ENCODE peak calls at places on chromosomes 3 and 15, in eight cellular contexts. One of them, this sample, is unnamed. For H3K36me3, the result is how much of the 10 kb centered on the place peaks cover.

GRCh38 chr15:53477981-53478766 is 281.3 kb downstream of the WDR72 start:
- DNase-seq in right lobe of liver: no peak
- DNase-seq in fibroblast of lung: no peak
- DNase-seq in uterus: no peak
- DNase-seq in HCT116: no peak
- DNase-seq in cardiac muscle cell: no peak
- DNase-seq in left ventricle myocardium inferior: no peak
- DNase-seq in upper lobe of right lung: no peak
- DNase-seq in this sample: no peak

GRCh38 chr15:32790352-32790999 is 72.7 kb downstream of the GREM1 start:
- DNase-seq in right lobe of liver: no peak
- DNase-seq in fibroblast of lung: peak
- DNase-seq in uterus: no peak
- DNase-seq in HCT116: no peak
- DNase-seq in cardiac muscle cell: no peak
- DNase-seq in left ventricle myocardium inferior: no peak
- DNase-seq in upper lobe of right lung: no peak
- DNase-seq in this sample: no peak

GRCh38 chr3:137020315-137020714 is 62.5 kb downstream of the IL20RB start:
- DNase-seq in right lobe of liver: peak
- DNase-seq in fibroblast of lung: no peak
- DNase-seq in uterus: no peak
- DNase-seq in HCT116: no peak
- DNase-seq in cardiac muscle cell: no peak
- DNase-seq in left ventricle myocardium inferior: no peak
- DNase-seq in upper lobe of right lung: no peak
- DNase-seq in this sample: no peak

GRCh38 chr15:36407647-36408046 is 171.8 kb upstream of the CDIN1 start:
- DNase-seq in right lobe of liver: no peak
- DNase-seq in fibroblast of lung: peak
- DNase-seq in uterus: no peak
- DNase-seq in HCT116: no peak
- DNase-seq in cardiac muscle cell: peak
- DNase-seq in left ventricle myocardium inferior: no peak
- DNase-seq in upper lobe of right lung: no peak
- DNase-seq in this sample: peak

GRCh38 chr15:57320543-57321220 is 55.6 kb upstream of the CGNL1 start:
- DNase-seq in right lobe of liver: peak
- DNase-seq in fibroblast of lung: peak
- DNase-seq in uterus: no peak
- DNase-seq in HCT116: no peak
- DNase-seq in cardiac muscle cell: peak
- DNase-seq in left ventricle myocardium inferior: no peak
- DNase-seq in upper lobe of right lung: no peak
- DNase-seq in this sample: peak

GRCh38 chr3:69122398-69122797 is at the start of gene LMOD3:
- DNase-seq in right lobe of liver: no peak
- DNase-seq in fibroblast of lung: no peak
- DNase-seq in uterus: no peak
- DNase-seq in HCT116: no peak
- DNase-seq in cardiac muscle cell: no peak
- DNase-seq in left ventricle myocardium inferior: no peak
- DNase-seq in upper lobe of right lung: no peak
- DNase-seq in this sample: no peak

GRCh38 chr15:67941643-67942315 is 101.9 kb upstream of the RNU6-1 start:
- DNase-seq in right lobe of liver: no peak
- DNase-seq in fibroblast of lung: peak
- DNase-seq in uterus: no peak
- DNase-seq in HCT116: no peak
- DNase-seq in cardiac muscle cell: peak
- DNase-seq in left ventricle myocardium inferior: no peak
- DNase-seq in upper lobe of right lung: no peak
- DNase-seq in this sample: no peak

GRCh38 chr15:55334997-55335396 is 16.0 kb downstream of the PIGB start:
- DNase-seq in right lobe of liver: no peak
- DNase-seq in fibroblast of lung: peak
- DNase-seq in uterus: no peak
- DNase-seq in HCT116: no peak
- DNase-seq in cardiac muscle cell: peak
- DNase-seq in left ventricle myocardium inferior: no peak
- DNase-seq in upper lobe of right lung: no peak
- DNase-seq in this sample: no peak

GRCh38 chr3:149480326-149481017 is 6.0 kb downstream of the TM4SF4 start:
- DNase-seq in right lobe of liver: peak
- DNase-seq in fibroblast of lung: peak
- DNase-seq in uterus: peak
- DNase-seq in HCT116: peak
- DNase-seq in cardiac muscle cell: peak
- DNase-seq in left ventricle myocardium inferior: peak
- DNase-seq in upper lobe of right lung: peak
- DNase-seq in this sample: peak

GRCh38 chr3:183224581-183224980 is 28.5 kb upstream of the B3GNT5 start:
- DNase-seq in right lobe of liver: no peak
- DNase-seq in fibroblast of lung: no peak
- DNase-seq in uterus: no peak
- DNase-seq in HCT116: no peak
- DNase-seq in cardiac muscle cell: no peak
- DNase-seq in left ventricle myocardium inferior: no peak
- DNase-seq in upper lobe of right lung: no peak
- DNase-seq in this sample: no peak

GRCh38 chr15:74988007-74988800 is 7.2 kb upstream of the SCAMP5 start:
- DNase-seq in right lobe of liver: no peak
- DNase-seq in fibroblast of lung: peak
- DNase-seq in uterus: no peak
- DNase-seq in HCT116: peak
- DNase-seq in cardiac muscle cell: peak
- DNase-seq in left ventricle myocardium inferior: no peak
- DNase-seq in upper lobe of right lung: no peak
- DNase-seq in this sample: peak

GRCh38 chr3:46442591-46443530 is 21.8 kb downstream of the LTF start:
- DNase-seq in right lobe of liver: no peak
- DNase-seq in fibroblast of lung: peak
- DNase-seq in uterus: peak
- DNase-seq in HCT116: no peak
- DNase-seq in cardiac muscle cell: no peak
- DNase-seq in left ventricle myocardium inferior: no peak
- DNase-seq in upper lobe of right lung: no peak
- DNase-seq in this sample: no peak

GRCh38 chr3:140216249-140216648 is 281.3 kb downstream of the CLSTN2 start:
- DNase-seq in right lobe of liver: no peak
- DNase-seq in fibroblast of lung: no peak
- DNase-seq in uterus: no peak
- DNase-seq in HCT116: no peak
- DNase-seq in cardiac muscle cell: no peak
- DNase-seq in left ventricle myocardium inferior: no peak
- DNase-seq in upper lobe of right lung: no peak
- DNase-seq in this sample: peak

GRCh38 chr3:138434875-138435772 is 708 bp downstream of the ESYT3 start:
- DNase-seq in right lobe of liver: no peak
- DNase-seq in fibroblast of lung: peak
- DNase-seq in uterus: no peak
- DNase-seq in HCT116: no peak
- DNase-seq in cardiac muscle cell: peak
- DNase-seq in left ventricle myocardium inferior: no peak
- DNase-seq in upper lobe of right lung: peak
- DNase-seq in this sample: no peak

GRCh38 chr15:62569460-62570404 is 404.6 kb upstream of the C2CD4B start:
- DNase-seq in right lobe of liver: peak
- DNase-seq in fibroblast of lung: peak
- DNase-seq in uterus: no peak
- DNase-seq in HCT116: no peak
- DNase-seq in cardiac muscle cell: peak
- DNase-seq in left ventricle myocardium inferior: peak
- DNase-seq in upper lobe of right lung: peak
- DNase-seq in this sample: no peak

GRCh38 chr15:95520511-95520910 is 810.0 kb upstream of the NR2F2 start:
- DNase-seq in right lobe of liver: no peak
- DNase-seq in fibroblast of lung: peak
- DNase-seq in uterus: no peak
- DNase-seq in HCT116: no peak
- DNase-seq in cardiac muscle cell: no peak
- DNase-seq in left ventricle myocardium inferior: no peak
- DNase-seq in upper lobe of right lung: no peak
- DNase-seq in this sample: peak

GRCh38 chr3:71987828-71988227 is 202.9 kb upstream of the PROK2 start:
- DNase-seq in right lobe of liver: no peak
- DNase-seq in fibroblast of lung: peak
- DNase-seq in uterus: peak
- DNase-seq in HCT116: no peak
- DNase-seq in cardiac muscle cell: no peak
- DNase-seq in left ventricle myocardium inferior: no peak
- DNase-seq in upper lobe of right lung: no peak
- DNase-seq in this sample: peak

DNA sequence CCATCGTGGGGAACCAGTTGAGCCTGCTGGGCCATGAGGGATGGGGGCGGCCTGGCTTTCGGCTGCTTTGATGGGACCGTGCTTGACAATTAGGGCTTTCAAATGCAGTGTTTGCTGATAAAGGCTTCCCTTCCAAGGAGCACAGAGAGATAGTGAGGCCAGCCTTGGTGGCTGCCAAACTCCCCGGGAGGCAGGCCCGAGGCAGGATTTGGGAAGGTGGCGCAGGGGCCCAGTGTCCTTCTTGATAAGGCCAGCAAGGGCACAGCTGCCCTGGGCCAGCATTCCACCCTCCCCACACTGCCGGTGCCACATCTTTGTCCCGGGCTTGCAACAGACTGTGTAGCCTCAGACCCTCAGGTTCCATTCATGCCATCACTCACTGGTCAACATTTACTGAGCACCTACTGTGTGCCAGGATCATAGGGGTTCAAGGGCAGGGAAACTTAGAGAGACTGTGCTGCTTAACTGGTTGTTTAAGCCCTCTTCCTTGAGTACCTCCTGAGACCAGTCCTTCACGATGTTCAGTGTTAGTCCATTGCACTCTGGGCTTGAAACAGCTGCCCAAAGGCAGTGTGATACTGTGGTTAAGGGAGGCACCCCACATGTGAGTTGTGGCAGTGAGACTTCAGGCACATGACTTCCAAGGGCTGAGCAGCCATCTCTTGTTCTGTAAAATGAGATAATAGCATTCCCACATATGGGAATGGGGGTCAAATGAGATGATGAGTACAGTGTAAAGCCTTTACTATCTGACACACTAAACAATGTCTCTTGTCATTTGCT is 75.3 kb downstream of the LINGO1 start:
- DNase-seq in right lobe of liver: no peak
- DNase-seq in fibroblast of lung: no peak
- DNase-seq in uterus: no peak
- DNase-seq in HCT116: no peak
- DNase-seq in cardiac muscle cell: no peak
- DNase-seq in left ventricle myocardium inferior: peak
- DNase-seq in upper lobe of right lung: no peak
- DNase-seq in this sample: no peak
- H3K27ac ChIP-seq in right lobe of liver: no peak
- H3K27ac ChIP-seq in fibroblast of lung: no peak
- H3K27ac ChIP-seq in uterus: no peak
- H3K27ac ChIP-seq in HCT116: no peak
- H3K27ac ChIP-seq in cardiac muscle cell: peak
- H3K27ac ChIP-seq in left ventricle myocardium inferior: no peak
- H3K27ac ChIP-seq in upper lobe of right lung: no peak
- H3K27ac ChIP-seq in this sample: no peak

DNA sequence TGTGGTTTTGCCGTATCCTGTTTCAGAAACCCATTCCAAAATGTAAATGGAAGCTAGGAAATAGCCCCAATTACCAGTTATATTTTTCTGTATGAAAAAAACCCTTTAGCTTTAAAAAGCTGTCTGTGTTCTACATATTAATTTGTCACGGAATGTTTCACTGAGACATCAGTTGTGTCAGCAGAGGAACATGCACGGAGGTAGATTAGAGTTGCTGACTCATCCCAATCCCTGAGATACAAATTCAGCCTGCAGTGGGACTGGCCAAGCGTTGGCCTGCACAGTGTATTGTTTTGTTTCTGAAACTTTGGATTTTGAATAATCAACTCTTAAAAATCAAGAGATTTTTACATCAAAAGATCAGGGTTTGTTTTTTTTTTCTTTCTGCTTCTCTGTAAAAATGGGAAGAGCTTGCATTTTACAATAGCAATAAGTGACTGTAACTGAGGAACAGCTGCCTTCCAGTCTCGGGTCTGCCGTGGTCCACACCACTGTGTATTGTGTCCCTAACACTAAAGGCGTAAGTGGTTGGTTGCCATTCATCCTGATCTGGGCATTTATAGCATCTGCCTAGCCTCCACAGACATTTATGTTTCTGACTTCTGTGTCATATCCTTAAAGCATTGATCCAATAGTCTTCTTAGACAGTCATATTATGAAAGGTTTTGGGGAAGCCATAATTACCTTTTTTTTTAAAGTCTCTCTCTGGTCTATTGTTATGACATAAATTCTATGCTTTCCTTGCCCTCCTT is 218.1 kb downstream of the ADAMTSL3 start:
- DNase-seq in right lobe of liver: no peak
- DNase-seq in fibroblast of lung: peak
- DNase-seq in uterus: no peak
- DNase-seq in HCT116: no peak
- DNase-seq in cardiac muscle cell: peak
- DNase-seq in left ventricle myocardium inferior: no peak
- DNase-seq in upper lobe of right lung: no peak
- DNase-seq in this sample: peak
- TF ChIP-seq CTCF in right lobe of liver: no peak
- TF ChIP-seq CTCF in fibroblast of lung: no peak
- TF ChIP-seq CTCF in uterus: no peak
- TF ChIP-seq CTCF in HCT116: no peak
- TF ChIP-seq CTCF in cardiac muscle cell: no peak
- TF ChIP-seq CTCF in left ventricle myocardium inferior: no peak
- TF ChIP-seq CTCF in upper lobe of right lung: no peak
- TF ChIP-seq CTCF in this sample: no peak

DNA sequence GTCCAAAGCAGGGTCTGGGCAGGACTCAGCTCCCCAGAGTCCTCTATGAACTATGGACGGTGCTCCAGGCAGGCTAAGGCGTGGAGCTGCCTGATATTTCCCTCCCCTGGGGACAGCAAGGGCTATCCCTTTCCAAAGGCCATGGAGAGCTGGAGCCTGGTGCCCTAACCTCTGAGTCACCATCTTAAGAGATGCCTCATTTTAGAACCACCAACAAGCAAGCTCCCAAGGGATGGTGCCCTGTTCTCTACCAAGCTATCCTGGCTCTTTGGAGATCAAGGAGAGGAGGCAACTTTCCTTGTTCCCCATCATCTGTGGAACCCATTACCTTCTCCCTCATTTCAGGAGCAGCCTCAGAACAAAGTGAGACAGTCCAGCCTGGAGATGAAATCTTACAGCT is 15.7 kb downstream of the STARD5 start:
- DNase-seq in right lobe of liver: no peak
- DNase-seq in fibroblast of lung: no peak
- DNase-seq in uterus: no peak
- DNase-seq in HCT116: no peak
- DNase-seq in cardiac muscle cell: no peak
- DNase-seq in left ventricle myocardium inferior: no peak
- DNase-seq in upper lobe of right lung: no peak
- DNase-seq in this sample: no peak
- H3K36me3 ChIP-seq in right lobe of liver: under half
- H3K36me3 ChIP-seq in fibroblast of lung: under half
- H3K36me3 ChIP-seq in uterus: under half
- H3K36me3 ChIP-seq in HCT116: under half
- H3K36me3 ChIP-seq in cardiac muscle cell: under half
- H3K36me3 ChIP-seq in left ventricle myocardium inferior: under half
- H3K36me3 ChIP-seq in upper lobe of right lung: half or more
- H3K36me3 ChIP-seq in this sample: under half

GRCh38 chr15:39830166-39830565 is 47.5 kb upstream of the FSIP1 start:
- DNase-seq in right lobe of liver: no peak
- DNase-seq in fibroblast of lung: no peak
- DNase-seq in uterus: no peak
- DNase-seq in HCT116: no peak
- DNase-seq in cardiac muscle cell: no peak
- DNase-seq in left ventricle myocardium inferior: no peak
- DNase-seq in upper lobe of right lung: no peak
- DNase-seq in this sample: no peak
- H3K27ac ChIP-seq in right lobe of liver: no peak
- H3K27ac ChIP-seq in fibroblast of lung: no peak
- H3K27ac ChIP-seq in uterus: no peak
- H3K27ac ChIP-seq in HCT116: no peak
- H3K27ac ChIP-seq in cardiac muscle cell: no peak
- H3K27ac ChIP-seq in left ventricle myocardium inferior: no peak
- H3K27ac ChIP-seq in upper lobe of right lung: no peak
- H3K27ac ChIP-seq in this sample: no peak